ENCODE peak calls at places on chromosome 18, in four cellular contexts. One of them, this sample, is unnamed.

GRCh38 chr18:80109676-80110078 is 615 bp downstream of the ADNP2 start:
- DNase-seq in WERI-Rb-1: peak
- DNase-seq in hepatocyte: peak
- DNase-seq in AG09309: no peak
- DNase-seq in this sample: peak

GRCh38 chr18:4096501-4096900 is 358.6 kb downstream of the DLGAP1 start:
- DNase-seq in AG09309: no peak
- DNase-seq in hepatocyte: peak
- DNase-seq in WERI-Rb-1: no peak
- DNase-seq in this sample: peak

GRCh38 chr18:22666411-22666940 is 248.8 kb upstream of the CTAGE1 start:
- DNase-seq in AG09309: no peak
- DNase-seq in WERI-Rb-1: no peak
- DNase-seq in hepatocyte: no peak
- DNase-seq in this sample: no peak

GRCh38 chr18:13450289-13451207 is 232.0 kb downstream of the LDLRAD4 start:
- DNase-seq in AG09309: no peak
- DNase-seq in WERI-Rb-1: no peak
- DNase-seq in hepatocyte: no peak
- DNase-seq in this sample: no peak

GRCh38 chr18:44801796-44802195 is 121.1 kb downstream of the SETBP1 start:
- DNase-seq in WERI-Rb-1: no peak
- DNase-seq in AG09309: no peak
- DNase-seq in hepatocyte: no peak
- DNase-seq in this sample: no peak

GRCh38 chr18:47919916-47920315 is 10.5 kb downstream of the SMAD2 start:
- DNase-seq in WERI-Rb-1: no peak
- DNase-seq in hepatocyte: no peak
- DNase-seq in AG09309: no peak
- DNase-seq in this sample: no peak

GRCh38 chr18:74496508-74497307 is 545 bp downstream of the CNDP2 start:
- DNase-seq in WERI-Rb-1: peak
- DNase-seq in AG09309: no peak
- DNase-seq in hepatocyte: peak
- DNase-seq in this sample: peak

GRCh38 chr18:63982361-63982760 is 12.5 kb downstream of the SERPINB8 start:
- DNase-seq in hepatocyte: no peak
- DNase-seq in AG09309: no peak
- DNase-seq in WERI-Rb-1: no peak
- DNase-seq in this sample: no peak

GRCh38 chr18:75248426-75249191 is 38.0 kb downstream of the TSHZ1 start:
- DNase-seq in WERI-Rb-1: no peak
- DNase-seq in AG09309: no peak
- DNase-seq in hepatocyte: no peak
- DNase-seq in this sample: no peak

GRCh38 chr18:79395761-79396404 is at the start of gene NFATC1:
- DNase-seq in AG09309: no peak
- DNase-seq in hepatocyte: peak
- DNase-seq in WERI-Rb-1: peak
- DNase-seq in this sample: peak

GRCh38 chr18:58954986-58955385 is 90.3 kb downstream of the ZNF532 start:
- DNase-seq in WERI-Rb-1: peak
- DNase-seq in hepatocyte: no peak
- DNase-seq in AG09309: no peak
- DNase-seq in this sample: no peak

GRCh38 chr18:13710460-13710859 is 15.9 kb downstream of the FAM210A start:
- DNase-seq in hepatocyte: no peak
- DNase-seq in AG09309: no peak
- DNase-seq in WERI-Rb-1: no peak
- DNase-seq in this sample: no peak

GRCh38 chr18:74251297-74252031 is 40.3 kb downstream of the CYB5A start:
- DNase-seq in AG09309: peak
- DNase-seq in hepatocyte: peak
- DNase-seq in WERI-Rb-1: no peak
- DNase-seq in this sample: peak

GRCh38 chr18:50662177-50662576 is 102.3 kb downstream of the MAPK4 start:
- DNase-seq in AG09309: no peak
- DNase-seq in hepatocyte: peak
- DNase-seq in WERI-Rb-1: peak
- DNase-seq in this sample: peak

DNA sequence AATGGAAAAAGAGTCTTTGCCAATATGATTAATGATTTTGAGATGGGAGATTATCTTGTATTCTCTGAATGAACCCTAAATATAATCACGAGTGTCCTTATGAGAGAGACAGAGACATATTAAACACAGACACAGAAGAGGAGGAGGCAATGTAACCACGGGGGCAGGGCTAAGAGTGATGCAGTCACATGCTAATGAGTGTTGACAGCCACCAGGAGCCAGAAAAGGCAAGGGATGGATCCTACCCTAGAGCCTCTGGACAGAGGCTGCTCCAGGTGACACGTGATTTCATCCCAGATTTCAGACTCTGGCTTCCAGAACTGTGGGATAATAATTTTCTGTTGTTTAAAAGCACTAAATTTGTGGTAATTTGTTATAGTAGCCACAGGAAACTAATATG is 679.5 kb downstream of the MBD2 start:
- DNase-seq in hepatocyte: no peak
- DNase-seq in AG09309: no peak
- DNase-seq in WERI-Rb-1: no peak
- DNase-seq in this sample: no peak
- H3K4me3 ChIP-seq in hepatocyte: no peak
- H3K4me3 ChIP-seq in AG09309: no peak
- H3K4me3 ChIP-seq in WERI-Rb-1: no peak
- H3K4me3 ChIP-seq in this sample: no peak

DNA sequence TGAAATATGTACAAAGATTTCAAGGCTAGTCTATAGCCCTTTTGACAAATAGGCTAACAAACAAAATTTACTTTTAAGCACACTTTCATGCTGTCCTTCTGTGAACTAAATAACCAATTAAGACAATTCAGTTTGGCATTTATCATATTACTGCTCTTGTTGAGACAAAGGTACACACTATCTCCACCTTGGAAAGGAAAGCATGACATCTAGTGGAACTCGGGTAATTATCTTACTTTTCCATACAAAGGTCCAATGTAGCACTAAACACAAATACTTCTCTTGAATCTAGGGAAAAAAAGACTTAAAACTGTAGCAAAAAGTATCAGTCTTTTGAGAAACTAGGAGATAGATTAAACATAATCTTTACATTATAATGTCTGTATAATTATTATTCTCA is 125.0 kb upstream of the CD226 start:
- DNase-seq in WERI-Rb-1: no peak
- DNase-seq in AG09309: no peak
- DNase-seq in hepatocyte: peak
- DNase-seq in this sample: peak
- TF ChIP-seq CTCF in WERI-Rb-1: no peak
- TF ChIP-seq CTCF in AG09309: peak
- TF ChIP-seq CTCF in hepatocyte: peak
- TF ChIP-seq CTCF in this sample: peak

GRCh38 chr18:5895886-5896740 is 791 bp upstream of the TMEM200C start:
- DNase-seq in hepatocyte: peak
- DNase-seq in WERI-Rb-1: peak
- DNase-seq in AG09309: no peak
- DNase-seq in this sample: no peak
- H3K4me3 ChIP-seq in hepatocyte: peak
- H3K4me3 ChIP-seq in WERI-Rb-1: peak
- H3K4me3 ChIP-seq in AG09309: peak
- H3K4me3 ChIP-seq in this sample: peak

GRCh38 chr18:77079088-77079487 is 53.5 kb downstream of the MBP start:
- DNase-seq in WERI-Rb-1: no peak
- DNase-seq in AG09309: no peak
- DNase-seq in hepatocyte: no peak
- DNase-seq in this sample: no peak
- TF ChIP-seq CTCF in WERI-Rb-1: no peak
- TF ChIP-seq CTCF in AG09309: no peak
- TF ChIP-seq CTCF in hepatocyte: no peak
- TF ChIP-seq CTCF in this sample: no peak

DNA sequence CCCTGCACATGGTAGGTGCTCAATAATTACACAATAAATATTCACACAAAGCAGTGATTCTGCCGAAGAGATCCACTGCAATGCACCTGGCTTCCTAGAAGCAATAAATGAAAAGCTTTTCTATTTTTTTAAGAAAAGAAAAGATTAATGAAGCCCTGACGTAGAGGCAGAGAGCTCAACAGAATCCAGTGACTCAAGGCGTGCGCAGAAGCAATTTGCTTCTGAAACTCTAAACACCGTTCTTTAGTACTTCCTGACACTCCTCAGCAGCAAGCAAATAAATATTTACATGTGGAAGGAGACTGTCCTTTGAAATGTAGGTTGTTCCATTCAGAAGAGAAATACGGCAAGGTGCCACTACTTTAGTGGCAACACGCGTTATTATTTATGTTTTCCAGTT is 126.1 kb upstream of the ZNF516 start:
- DNase-seq in WERI-Rb-1: no peak
- DNase-seq in AG09309: no peak
- DNase-seq in hepatocyte: peak
- DNase-seq in this sample: peak
- H3K4me3 ChIP-seq in WERI-Rb-1: peak
- H3K4me3 ChIP-seq in AG09309: peak
- H3K4me3 ChIP-seq in hepatocyte: peak
- H3K4me3 ChIP-seq in this sample: peak

DNA sequence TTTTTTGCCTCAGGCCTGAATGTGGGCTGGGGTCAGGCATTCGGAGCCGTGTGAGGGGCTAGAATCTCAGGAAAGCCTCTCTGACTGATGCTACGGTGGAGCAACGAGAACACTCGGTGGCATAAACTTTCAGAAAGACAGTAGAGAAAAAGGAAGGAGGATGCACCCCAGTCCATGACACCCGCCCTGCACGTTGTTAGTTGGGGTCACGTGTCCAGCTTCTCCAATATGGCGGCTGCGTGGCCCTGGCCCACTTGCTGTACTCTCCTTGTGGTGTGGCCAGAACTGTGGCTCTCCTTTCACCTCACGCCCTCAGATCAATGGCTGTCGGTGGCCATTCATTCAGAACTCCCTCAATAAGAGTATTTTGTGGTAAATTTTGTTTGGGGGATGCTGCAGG is 131.2 kb downstream of the KCTD1 start:
- DNase-seq in WERI-Rb-1: no peak
- DNase-seq in hepatocyte: no peak
- DNase-seq in AG09309: no peak
- DNase-seq in this sample: no peak
- TF ChIP-seq CTCF in WERI-Rb-1: no peak
- TF ChIP-seq CTCF in hepatocyte: no peak
- TF ChIP-seq CTCF in AG09309: no peak
- TF ChIP-seq CTCF in this sample: no peak

DNA sequence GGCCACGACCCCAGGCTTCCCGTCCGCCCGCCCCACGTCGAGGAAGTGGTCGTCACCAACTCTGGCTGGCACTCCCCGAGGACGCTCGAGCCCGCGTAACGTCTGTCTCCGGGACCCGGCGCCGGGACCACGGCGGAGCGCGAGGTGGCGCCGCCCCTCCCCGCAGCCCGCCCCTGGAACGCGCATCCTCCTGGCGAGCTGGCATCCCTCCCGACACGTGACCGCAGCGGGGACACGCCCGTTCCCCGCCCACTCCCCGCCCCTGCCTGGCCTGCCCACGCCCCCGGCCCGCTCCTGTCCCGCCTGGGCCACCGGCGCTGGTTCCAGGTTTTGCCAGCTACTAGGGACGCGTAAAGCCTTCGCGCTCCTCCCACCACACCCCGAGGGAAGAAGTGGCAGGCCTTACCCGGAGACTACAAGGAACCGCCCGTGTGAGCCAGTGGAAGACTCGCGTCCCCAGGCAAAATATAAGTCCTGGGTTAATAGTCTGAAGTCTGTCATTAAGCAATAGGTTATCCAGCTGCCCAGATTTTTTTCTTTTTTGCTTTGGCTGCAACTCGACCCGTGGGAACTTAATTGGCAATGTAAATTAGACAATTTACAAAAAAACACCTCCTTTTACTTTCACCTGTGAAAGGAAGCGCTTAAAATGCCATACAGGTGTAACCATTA is at the start of gene OSBPL1A:
- DNase-seq in hepatocyte: peak
- DNase-seq in AG09309: peak
- DNase-seq in WERI-Rb-1: peak
- DNase-seq in this sample: peak
- H3K4me3 ChIP-seq in hepatocyte: peak
- H3K4me3 ChIP-seq in AG09309: peak
- H3K4me3 ChIP-seq in WERI-Rb-1: peak
- H3K4me3 ChIP-seq in this sample: peak

GRCh38 chr18:11163668-11164067 is 14.3 kb upstream of the PIEZO2 start:
- DNase-seq in WERI-Rb-1: no peak
- DNase-seq in hepatocyte: peak
- DNase-seq in AG09309: no peak
- DNase-seq in this sample: no peak
- TF ChIP-seq CTCF in WERI-Rb-1: no peak
- TF ChIP-seq CTCF in hepatocyte: peak
- TF ChIP-seq CTCF in AG09309: no peak
- TF ChIP-seq CTCF in this sample: no peak

GRCh38 chr18:9916814-9917213 is 3.0 kb downstream of the VAPA start:
- DNase-seq in hepatocyte: no peak
- DNase-seq in WERI-Rb-1: no peak
- DNase-seq in AG09309: no peak
- DNase-seq in this sample: no peak
- H3K4me3 ChIP-seq in hepatocyte: no peak
- H3K4me3 ChIP-seq in WERI-Rb-1: no peak
- H3K4me3 ChIP-seq in AG09309: no peak
- H3K4me3 ChIP-seq in this sample: peak

DNA sequence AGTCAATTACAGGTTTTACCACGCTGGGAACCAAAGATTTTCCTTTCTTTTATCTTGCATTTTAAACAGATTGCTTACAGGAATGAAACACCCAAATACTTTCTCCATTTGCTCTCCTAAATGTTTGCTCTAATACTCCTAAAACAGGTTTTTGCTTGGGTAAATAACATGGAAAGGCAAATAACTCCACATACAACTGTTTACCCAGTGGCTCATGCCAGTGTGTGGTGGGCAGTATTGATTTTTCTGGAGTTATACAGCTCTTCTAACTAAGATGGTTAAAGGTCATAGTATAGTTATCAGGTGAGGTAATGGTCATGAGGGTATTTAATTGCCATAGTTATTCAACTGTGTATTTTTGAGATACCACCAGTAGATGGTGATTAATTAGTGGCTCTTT is 61.2 kb upstream of the RAB27B start:
- DNase-seq in AG09309: no peak
- DNase-seq in hepatocyte: peak
- DNase-seq in WERI-Rb-1: no peak
- DNase-seq in this sample: no peak
- TF ChIP-seq CTCF in AG09309: no peak
- TF ChIP-seq CTCF in hepatocyte: no peak
- TF ChIP-seq CTCF in WERI-Rb-1: no peak
- TF ChIP-seq CTCF in this sample: no peak